ENCODE peak calls at places on chromosomes 2 and 18, in seven cellular contexts. A is kidney glomerular epithelial cell; L is cardiac fibroblast; K is GM23248; I is Karpas-422; Z is HFFc6; C is activated CD4-positive, alpha-beta T cell treated with anti-CD3 and anti-CD28 coated beads, Interleukin-2, amount 50 U/mL, for 4 hours. F is an unnamed sample.
A peak's percentile ranks its signal among the peaks of the same experiment; 100 is the strongest.

GRCh38 chr2:120825370-120826259 is 89.9 kb downstream of the GLI2 start:
- DNase-seq in A (no peak), L (peak; percentile 78), K (peak; percentile 84), I (no peak), Z (peak; percentile 48), C (no peak), F (no peak)

GRCh38 chr2:114543106-114543806 is 100.8 kb downstream of the DPP10 start:
- DNase-seq in A (peak; percentile 32), L (peak; percentile 61), K (peak; percentile 25), I (no peak), Z (peak; percentile 2), C (no peak), F (no peak)

GRCh38 chr2:174771631-174772491 is 7.6 kb upstream of the CHRNA1 start:
- DNase-seq in A (peak; percentile 73), L (peak; percentile 81), K (peak; percentile 95), I (peak; percentile 63), Z (peak; percentile 83), C (peak; percentile 17), F (peak; percentile 16)

GRCh38 chr2:16250056-16250425 is 309.7 kb downstream of the MYCN start:
- DNase-seq in A (no peak), L (no peak), K (no peak), I (no peak), Z (no peak), C (no peak), F (no peak)

GRCh38 chr2:100944617-100945432 is 57.3 kb upstream of the RPL31 start:
- DNase-seq in A (no peak), L (no peak), K (no peak), I (no peak), Z (no peak), C (no peak), F (no peak)

GRCh38 chr2:187165936-187166335 is 282.1 kb downstream of the CALCRL start:
- DNase-seq in A (no peak), L (peak; percentile 10), K (no peak), I (no peak), Z (no peak), C (no peak), F (no peak)

GRCh38 chr2:12330916-12331315 is 385.8 kb upstream of the TRIB2 start:
- DNase-seq in A (peak; percentile 66), L (peak; percentile 38), K (peak; percentile 80), I (no peak), Z (peak; percentile 63), C (no peak), F (no peak)

GRCh38 chr2:226228080-226228479 is 571.5 kb downstream of the IRS1 start:
- DNase-seq in A (no peak), L (no peak), K (no peak), I (no peak), Z (no peak), C (no peak), F (no peak)

GRCh38 chr18:2143666-2144065 is 427.6 kb downstream of the METTL4 start:
- DNase-seq in A (no peak), L (peak; percentile 50), K (no peak), I (no peak), Z (no peak), C (no peak), F (no peak)

GRCh38 chr2:179861027-179861776 is at the start of gene ZNF385B:
- DNase-seq in A (no peak), L (peak; percentile 21), K (peak; percentile 54), I (no peak), Z (no peak), C (no peak), F (no peak)

GRCh38 chr18:59605633-59606192 is 91.5 kb downstream of the CCBE1 start:
- DNase-seq in A (peak; percentile 8), L (peak; percentile 56), K (no peak), I (peak; percentile 21), Z (peak; percentile 81), C (no peak), F (no peak)

GRCh38 chr2:239267411-239267941 is 133.3 kb downstream of the HDAC4 start:
- DNase-seq in A (no peak), L (peak; percentile 85), K (peak; percentile 89), I (peak; percentile 89), Z (peak; percentile 37), C (peak; percentile 83), F (peak; percentile 75)

GRCh38 chr2:236946871-236947270 is 138.8 kb upstream of the COPS8 start:
- DNase-seq in A (no peak), L (peak; percentile 54), K (no peak), I (no peak), Z (no peak), C (no peak), F (no peak)